ENCODE peak calls at places on chromosomes 11 and 22, in nine cellular contexts. One of them, this sample, is unnamed.
A peak's percentile ranks its signal among the peaks of the same experiment; 100 is the strongest.

GRCh38 chr11:61545341-61545740 is 35.5 kb downstream of the SYT7 start:
- DNase-seq in heart left ventricle: no peak
- DNase-seq in pancreas: no peak
- DNase-seq in lower lobe of right lung: no peak
- DNase-seq in cardiac muscle cell: no peak
- DNase-seq in CD4-positive, CD25-positive, alpha-beta regulatory T cell: no peak
- DNase-seq in GM12878: no peak
- DNase-seq in SJSA1: no peak
- DNase-seq in fibroblast of lung: no peak
- DNase-seq in this sample: no peak

GRCh38 chr11:1287928-1288327 is 21.5 kb downstream of the TOLLIP start:
- DNase-seq in heart left ventricle: no peak
- DNase-seq in lower lobe of right lung: peak; percentile 16
- DNase-seq in cardiac muscle cell: no peak
- DNase-seq in GM12878: no peak
- DNase-seq in SJSA1: no peak
- DNase-seq in CD4-positive, CD25-positive, alpha-beta regulatory T cell: no peak
- DNase-seq in pancreas: no peak
- DNase-seq in fibroblast of lung: no peak
- DNase-seq in this sample: no peak

GRCh38 chr22:39300198-39300830 is 19.1 kb downstream of the RPL3 start:
- DNase-seq in pancreas: no peak
- DNase-seq in fibroblast of lung: peak; percentile 20
- DNase-seq in heart left ventricle: peak; percentile 65
- DNase-seq in SJSA1: no peak
- DNase-seq in GM12878: no peak
- DNase-seq in lower lobe of right lung: peak; percentile 76
- DNase-seq in cardiac muscle cell: peak; percentile 32
- DNase-seq in CD4-positive, CD25-positive, alpha-beta regulatory T cell: no peak
- DNase-seq in this sample: no peak

GRCh38 chr11:82969811-82970210 is 68.3 kb downstream of the DDIAS start:
- DNase-seq in cardiac muscle cell: no peak
- DNase-seq in lower lobe of right lung: no peak
- DNase-seq in SJSA1: no peak
- DNase-seq in fibroblast of lung: no peak
- DNase-seq in GM12878: peak; percentile 84
- DNase-seq in CD4-positive, CD25-positive, alpha-beta regulatory T cell: no peak
- DNase-seq in pancreas: no peak
- DNase-seq in heart left ventricle: no peak
- DNase-seq in this sample: no peak

GRCh38 chr11:18778468-18778867 is 13.1 kb downstream of the PTPN5 start:
- DNase-seq in cardiac muscle cell: no peak
- DNase-seq in heart left ventricle: no peak
- DNase-seq in fibroblast of lung: no peak
- DNase-seq in lower lobe of right lung: no peak
- DNase-seq in SJSA1: no peak
- DNase-seq in GM12878: no peak
- DNase-seq in pancreas: no peak
- DNase-seq in CD4-positive, CD25-positive, alpha-beta regulatory T cell: peak; percentile 82
- DNase-seq in this sample: no peak

GRCh38 chr11:76339217-76339616 is 41.7 kb downstream of the THAP12 start:
- DNase-seq in fibroblast of lung: no peak
- DNase-seq in cardiac muscle cell: no peak
- DNase-seq in heart left ventricle: peak; percentile 73
- DNase-seq in CD4-positive, CD25-positive, alpha-beta regulatory T cell: peak; percentile 50
- DNase-seq in GM12878: no peak
- DNase-seq in pancreas: no peak
- DNase-seq in lower lobe of right lung: peak; percentile 66
- DNase-seq in SJSA1: no peak
- DNase-seq in this sample: no peak

GRCh38 chr22:28674121-28674563 is 5.5 kb downstream of the TTC28 start:
- DNase-seq in fibroblast of lung: peak; percentile 61
- DNase-seq in pancreas: no peak
- DNase-seq in SJSA1: peak; percentile 55
- DNase-seq in GM12878: peak; percentile 40
- DNase-seq in CD4-positive, CD25-positive, alpha-beta regulatory T cell: peak; percentile 79
- DNase-seq in cardiac muscle cell: no peak
- DNase-seq in lower lobe of right lung: no peak
- DNase-seq in heart left ventricle: no peak
- DNase-seq in this sample: peak; percentile 33

GRCh38 chr11:85953491-85954143 is 98.4 kb downstream of the CCDC83 start:
- DNase-seq in pancreas: no peak
- DNase-seq in cardiac muscle cell: no peak
- DNase-seq in GM12878: no peak
- DNase-seq in CD4-positive, CD25-positive, alpha-beta regulatory T cell: no peak
- DNase-seq in fibroblast of lung: peak; percentile 75
- DNase-seq in lower lobe of right lung: no peak
- DNase-seq in heart left ventricle: no peak
- DNase-seq in SJSA1: no peak
- DNase-seq in this sample: no peak

GRCh38 chr22:44360686-44361381 is 48.1 kb upstream of the SHISAL1 start:
- DNase-seq in pancreas: no peak
- DNase-seq in heart left ventricle: no peak
- DNase-seq in CD4-positive, CD25-positive, alpha-beta regulatory T cell: no peak
- DNase-seq in lower lobe of right lung: peak; percentile 51
- DNase-seq in fibroblast of lung: peak; percentile 54
- DNase-seq in cardiac muscle cell: no peak
- DNase-seq in SJSA1: peak; percentile 94
- DNase-seq in GM12878: no peak
- DNase-seq in this sample: no peak

GRCh38 chr11:128520886-128521696 is 66.3 kb downstream of the ETS1 start:
- DNase-seq in heart left ventricle: no peak
- DNase-seq in CD4-positive, CD25-positive, alpha-beta regulatory T cell: peak; percentile 65
- DNase-seq in SJSA1: no peak
- DNase-seq in lower lobe of right lung: no peak
- DNase-seq in cardiac muscle cell: no peak
- DNase-seq in pancreas: no peak
- DNase-seq in GM12878: no peak
- DNase-seq in fibroblast of lung: no peak
- DNase-seq in this sample: no peak

GRCh38 chr11:122248939-122249338 is 132.9 kb upstream of the BLID start:
- DNase-seq in GM12878: no peak
- DNase-seq in CD4-positive, CD25-positive, alpha-beta regulatory T cell: no peak
- DNase-seq in lower lobe of right lung: no peak
- DNase-seq in pancreas: no peak
- DNase-seq in cardiac muscle cell: no peak
- DNase-seq in fibroblast of lung: no peak
- DNase-seq in SJSA1: no peak
- DNase-seq in heart left ventricle: no peak
- DNase-seq in this sample: no peak

GRCh38 chr11:23124996-23125395 is 264.7 kb upstream of the CCDC179 start:
- DNase-seq in cardiac muscle cell: no peak
- DNase-seq in CD4-positive, CD25-positive, alpha-beta regulatory T cell: no peak
- DNase-seq in fibroblast of lung: peak; percentile 40
- DNase-seq in lower lobe of right lung: no peak
- DNase-seq in pancreas: no peak
- DNase-seq in heart left ventricle: no peak
- DNase-seq in GM12878: no peak
- DNase-seq in SJSA1: no peak
- DNase-seq in this sample: peak; percentile 15

GRCh38 chr11:70836071-70836470 is 416.3 kb downstream of the SHANK2 start:
- DNase-seq in pancreas: no peak
- DNase-seq in heart left ventricle: no peak
- DNase-seq in SJSA1: no peak
- DNase-seq in GM12878: no peak
- DNase-seq in lower lobe of right lung: no peak
- DNase-seq in cardiac muscle cell: no peak
- DNase-seq in CD4-positive, CD25-positive, alpha-beta regulatory T cell: no peak
- DNase-seq in fibroblast of lung: no peak
- DNase-seq in this sample: no peak

GRCh38 chr11:33976351-33977199 is 75.0 kb upstream of the CAPRIN1 start:
- DNase-seq in lower lobe of right lung: no peak
- DNase-seq in cardiac muscle cell: no peak
- DNase-seq in pancreas: no peak
- DNase-seq in fibroblast of lung: peak; percentile 47
- DNase-seq in SJSA1: no peak
- DNase-seq in heart left ventricle: no peak
- DNase-seq in GM12878: no peak
- DNase-seq in CD4-positive, CD25-positive, alpha-beta regulatory T cell: no peak
- DNase-seq in this sample: no peak

GRCh38 chr11:9170450-9170849 is 79.1 kb upstream of the SCUBE2 start:
- DNase-seq in lower lobe of right lung: no peak
- DNase-seq in CD4-positive, CD25-positive, alpha-beta regulatory T cell: no peak
- DNase-seq in heart left ventricle: no peak
- DNase-seq in SJSA1: no peak
- DNase-seq in GM12878: no peak
- DNase-seq in pancreas: no peak
- DNase-seq in cardiac muscle cell: no peak
- DNase-seq in fibroblast of lung: peak; percentile 50
- DNase-seq in this sample: no peak
- H3K27ac ChIP-seq in lower lobe of right lung: no peak overlapping the region
- H3K27ac ChIP-seq in CD4-positive, CD25-positive, alpha-beta regulatory T cell: no peak overlapping the region
- H3K27ac ChIP-seq in heart left ventricle: no peak overlapping the region
- H3K27ac ChIP-seq in SJSA1: no peak overlapping the region
- H3K27ac ChIP-seq in GM12878: no peak overlapping the region
- H3K27ac ChIP-seq in pancreas: no peak overlapping the region
- H3K27ac ChIP-seq in cardiac muscle cell: peak overlapping the region; percentile 51
- H3K27ac ChIP-seq in fibroblast of lung: no peak overlapping the region
- H3K27ac ChIP-seq in this sample: no peak overlapping the region

GRCh38 chr11:47186076-47186936 is at the start of gene PACSIN3:
- DNase-seq in SJSA1: peak; percentile 62
- DNase-seq in lower lobe of right lung: peak; percentile 70
- DNase-seq in GM12878: no peak
- DNase-seq in pancreas: peak; percentile 63
- DNase-seq in cardiac muscle cell: peak; percentile 73
- DNase-seq in CD4-positive, CD25-positive, alpha-beta regulatory T cell: peak; percentile 33
- DNase-seq in fibroblast of lung: peak; percentile 28
- DNase-seq in heart left ventricle: peak; percentile 67
- DNase-seq in this sample: no peak

GRCh38 chr11:47185305-47186075 is 744 bp downstream of the PACSIN3 start:
- DNase-seq in cardiac muscle cell: peak; percentile 85
- DNase-seq in heart left ventricle: peak; percentile 88
- DNase-seq in CD4-positive, CD25-positive, alpha-beta regulatory T cell: no peak
- DNase-seq in lower lobe of right lung: peak; percentile 84
- DNase-seq in SJSA1: no peak
- DNase-seq in pancreas: peak; percentile 68
- DNase-seq in fibroblast of lung: peak; percentile 72
- DNase-seq in GM12878: no peak
- DNase-seq in this sample: no peak

GRCh38 chr11:47187723-47188122 is 1.5 kb upstream of the PACSIN3 start:
- DNase-seq in CD4-positive, CD25-positive, alpha-beta regulatory T cell: no peak
- DNase-seq in fibroblast of lung: no peak
- DNase-seq in lower lobe of right lung: no peak
- DNase-seq in heart left ventricle: no peak
- DNase-seq in cardiac muscle cell: peak; percentile 48
- DNase-seq in SJSA1: no peak
- DNase-seq in GM12878: no peak
- DNase-seq in pancreas: no peak
- DNase-seq in this sample: peak; percentile 39

GRCh38 chr11:47188262-47188661 is 2.0 kb upstream of the PACSIN3 start:
- DNase-seq in lower lobe of right lung: no peak
- DNase-seq in SJSA1: no peak
- DNase-seq in CD4-positive, CD25-positive, alpha-beta regulatory T cell: no peak
- DNase-seq in fibroblast of lung: peak; percentile 6
- DNase-seq in heart left ventricle: no peak
- DNase-seq in GM12878: no peak
- DNase-seq in pancreas: no peak
- DNase-seq in cardiac muscle cell: no peak
- DNase-seq in this sample: no peak

GRCh38 chr11:47186937-47187681 is 875 bp upstream of the PACSIN3 start:
- DNase-seq in GM12878: no peak
- DNase-seq in fibroblast of lung: peak; percentile 49
- DNase-seq in cardiac muscle cell: peak; percentile 86
- DNase-seq in heart left ventricle: peak; percentile 83
- DNase-seq in pancreas: peak; percentile 78
- DNase-seq in lower lobe of right lung: peak; percentile 67
- DNase-seq in CD4-positive, CD25-positive, alpha-beta regulatory T cell: peak; percentile 72
- DNase-seq in SJSA1: no peak
- DNase-seq in this sample: peak; percentile 38
- H3K4me3 ChIP-seq in GM12878: peak overlapping the region; percentile 56
- H3K4me3 ChIP-seq in fibroblast of lung: peak overlapping the region; percentile 16
- H3K4me3 ChIP-seq in cardiac muscle cell: peak overlapping the region; percentile 80
- H3K4me3 ChIP-seq in heart left ventricle: peak overlapping the region; percentile 67
- H3K4me3 ChIP-seq in pancreas: peak overlapping the region; percentile 84
- H3K4me3 ChIP-seq in lower lobe of right lung: peak overlapping the region; percentile 76
- H3K4me3 ChIP-seq in CD4-positive, CD25-positive, alpha-beta regulatory T cell: no peak overlapping the region
- H3K4me3 ChIP-seq in SJSA1: peak overlapping the region; percentile 89
- H3K4me3 ChIP-seq in this sample: peak overlapping the region; percentile 74

GRCh38 chr11:92131289-92131890 is 93.2 kb upstream of the FAT3 start:
- DNase-seq in SJSA1: no peak
- DNase-seq in cardiac muscle cell: no peak
- DNase-seq in CD4-positive, CD25-positive, alpha-beta regulatory T cell: no peak
- DNase-seq in heart left ventricle: no peak
- DNase-seq in fibroblast of lung: no peak
- DNase-seq in lower lobe of right lung: no peak
- DNase-seq in pancreas: no peak
- DNase-seq in GM12878: no peak
- DNase-seq in this sample: no peak
- H3K4me1 ChIP-seq in SJSA1: no peaks in the 10 kb centered on the region
- H3K4me1 ChIP-seq in cardiac muscle cell: no peaks in the 10 kb centered on the region
- H3K4me1 ChIP-seq in CD4-positive, CD25-positive, alpha-beta regulatory T cell: no peaks in the 10 kb centered on the region
- H3K4me1 ChIP-seq in heart left ventricle: no peaks in the 10 kb centered on the region
- H3K4me1 ChIP-seq in fibroblast of lung: peaks cover 3% of the 10 kb centered on the region
- H3K4me1 ChIP-seq in lower lobe of right lung: no peaks in the 10 kb centered on the region
- H3K4me1 ChIP-seq in pancreas: no peaks in the 10 kb centered on the region
- H3K4me1 ChIP-seq in GM12878: no peaks in the 10 kb centered on the region
- H3K4me1 ChIP-seq in this sample: no peaks in the 10 kb centered on the region

GRCh38 chr11:65114538-65115171 is 2.8 kb downstream of the ZNHIT2 start:
- DNase-seq in heart left ventricle: no peak
- DNase-seq in fibroblast of lung: no peak
- DNase-seq in GM12878: no peak
- DNase-seq in CD4-positive, CD25-positive, alpha-beta regulatory T cell: no peak
- DNase-seq in pancreas: no peak
- DNase-seq in lower lobe of right lung: no peak
- DNase-seq in cardiac muscle cell: no peak
- DNase-seq in SJSA1: no peak
- DNase-seq in this sample: no peak

GRCh38 chr11:65113361-65113756 is 1.7 kb downstream of the TM7SF2 start:
- DNase-seq in SJSA1: peak; percentile 56
- DNase-seq in CD4-positive, CD25-positive, alpha-beta regulatory T cell: no peak
- DNase-seq in heart left ventricle: no peak
- DNase-seq in pancreas: no peak
- DNase-seq in cardiac muscle cell: no peak
- DNase-seq in fibroblast of lung: peak; percentile 24
- DNase-seq in lower lobe of right lung: no peak
- DNase-seq in GM12878: no peak
- DNase-seq in this sample: no peak

GRCh38 chr11:65112226-65112550 is 516 bp downstream of the TM7SF2 start:
- DNase-seq in GM12878: no peak
- DNase-seq in SJSA1: no peak
- DNase-seq in lower lobe of right lung: no peak
- DNase-seq in pancreas: no peak
- DNase-seq in CD4-positive, CD25-positive, alpha-beta regulatory T cell: no peak
- DNase-seq in cardiac muscle cell: no peak
- DNase-seq in heart left ventricle: no peak
- DNase-seq in fibroblast of lung: no peak
- DNase-seq in this sample: no peak

GRCh38 chr11:65112551-65113360 is 1.1 kb downstream of the TM7SF2 start:
- DNase-seq in fibroblast of lung: peak; percentile 44
- DNase-seq in lower lobe of right lung: peak; percentile 83
- DNase-seq in heart left ventricle: peak; percentile 61
- DNase-seq in GM12878: no peak
- DNase-seq in CD4-positive, CD25-positive, alpha-beta regulatory T cell: peak; percentile 79
- DNase-seq in cardiac muscle cell: peak; percentile 73
- DNase-seq in SJSA1: peak; percentile 65
- DNase-seq in pancreas: peak; percentile 63
- DNase-seq in this sample: peak; percentile 59

DNA sequence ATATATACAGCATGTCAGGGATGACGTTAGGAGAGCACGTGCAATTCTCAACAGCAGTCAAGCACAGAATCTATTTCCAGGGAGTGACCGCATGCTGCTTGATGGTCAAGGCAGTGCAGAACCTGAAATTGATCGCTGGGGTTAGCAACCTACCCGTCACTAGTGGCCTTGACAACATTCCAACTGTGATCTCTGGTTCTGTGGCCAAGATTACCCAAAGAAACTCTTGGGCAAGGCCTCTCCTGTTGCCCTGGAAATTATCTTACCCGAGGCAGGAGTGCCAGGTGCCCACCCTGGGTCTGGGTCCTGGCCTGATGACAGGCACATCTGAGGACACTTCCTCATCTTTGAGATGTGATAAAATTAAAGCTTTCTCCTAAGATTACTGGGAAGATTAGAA is 2.2 kb downstream of the TM7SF2 start:
- DNase-seq in GM12878: no peak
- DNase-seq in pancreas: peak; percentile 83
- DNase-seq in SJSA1: no peak
- DNase-seq in heart left ventricle: no peak
- DNase-seq in cardiac muscle cell: no peak
- DNase-seq in CD4-positive, CD25-positive, alpha-beta regulatory T cell: no peak
- DNase-seq in fibroblast of lung: no peak
- DNase-seq in lower lobe of right lung: no peak
- DNase-seq in this sample: no peak
- H3K27ac ChIP-seq in GM12878: no peak overlapping the region
- H3K27ac ChIP-seq in pancreas: peak overlapping the region; percentile 65
- H3K27ac ChIP-seq in SJSA1: no peak overlapping the region
- H3K27ac ChIP-seq in heart left ventricle: no peak overlapping the region
- H3K27ac ChIP-seq in cardiac muscle cell: no peak overlapping the region
- H3K27ac ChIP-seq in CD4-positive, CD25-positive, alpha-beta regulatory T cell: no peak overlapping the region
- H3K27ac ChIP-seq in fibroblast of lung: no peak overlapping the region
- H3K27ac ChIP-seq in lower lobe of right lung: peak overlapping the region; percentile 74
- H3K27ac ChIP-seq in this sample: no peak overlapping the region

This sample was measured in small intestine.